ENCODE peak calls at places on chromosomes 6 and 20, in nine cellular contexts. B, N, T, L, C, Z, K, X and D are unnamed samples.

GRCh38 chr6:102327697-102328227 is 934.3 kb downstream of the GRIK2 start:
- DNase-seq in X (no peak), B (no peak), K (no peak), Z (no peak), L (no peak), N (no peak), T (no peak), C (no peak), D (no peak)

GRCh38 chr6:44247338-44248302 is 719 bp downstream of the HSP90AB1 start:
- DNase-seq in C (no peak), T (peak; percentile 86), B (peak; percentile 79), L (peak; percentile 83), N (peak; percentile 38), X (peak; percentile 66), K (no peak), Z (peak; percentile 63), D (peak; percentile 95)

GRCh38 chr6:157761331-157761921 is 61.6 kb upstream of the SNX9 start:
- DNase-seq in B (no peak), L (no peak), C (peak; percentile 90), X (no peak), T (no peak), Z (no peak), N (peak; percentile 76), K (no peak), D (no peak)

GRCh38 chr6:131979515-131980337 is 28.6 kb upstream of the CCN2 start:
- DNase-seq in N (peak; percentile 97), X (no peak), Z (no peak), C (no peak), L (no peak), B (no peak), K (no peak), T (no peak), D (no peak)

GRCh38 chr6:90610671-90611542 is 24.0 kb upstream of the MAP3K7 start:
- DNase-seq in K (no peak), T (peak; percentile 76), Z (peak; percentile 0), L (peak; percentile 53), B (peak; percentile 81), C (no peak), X (peak; percentile 40), N (peak; percentile 4), D (peak; percentile 83)

GRCh38 chr6:42774201-42774600 is 7.7 kb upstream of the BICRAL start:
- DNase-seq in Z (no peak), B (no peak), X (no peak), C (no peak), L (no peak), K (no peak), N (no peak), T (no peak), D (no peak)

GRCh38 chr6:43269273-43270007 is 26.2 kb downstream of the TTBK1 start:
- DNase-seq in L (peak; percentile 90), K (no peak), T (peak; percentile 74), C (no peak), B (no peak), Z (no peak), X (no peak), N (no peak), D (no peak)

GRCh38 chr20:6956574-6956973 is 189.1 kb downstream of the BMP2 start:
- DNase-seq in C (no peak), X (no peak), K (no peak), Z (no peak), L (no peak), T (no peak), B (no peak), N (no peak), D (no peak)

GRCh38 chr20:49590163-49591017 is 22.5 kb upstream of the PTGIS start:
- DNase-seq in T (no peak), X (no peak), L (no peak), C (no peak), Z (no peak), N (no peak), B (no peak), K (no peak), D (no peak)

GRCh38 chr20:52840041-52840440 is 132.1 kb upstream of the TSHZ2 start:
- DNase-seq in B (no peak), Z (no peak), T (no peak), C (no peak), N (no peak), X (no peak), L (no peak), K (no peak), D (no peak)

GRCh38 chr20:51525241-51526104 is 17.0 kb downstream of the NFATC2 start:
- DNase-seq in N (no peak), C (no peak), L (no peak), Z (no peak), X (no peak), B (no peak), T (no peak), K (no peak), D (no peak)

GRCh38 chr6:106359989-106360409 is 518 bp upstream of the CRYBG1 start:
- DNase-seq in B (no peak), X (no peak), L (no peak), N (no peak), C (no peak), K (no peak), Z (no peak), T (no peak), D (no peak)

GRCh38 chr6:5394280-5394679 is 133.0 kb downstream of the FARS2 start:
- DNase-seq in X (no peak), Z (no peak), T (no peak), N (no peak), C (no peak), B (no peak), K (no peak), L (no peak), D (no peak)

GRCh38 chr6:98272061-98272460 is 562.3 kb upstream of the POU3F2 start:
- DNase-seq in L (no peak), X (no peak), T (no peak), Z (no peak), B (no peak), N (no peak), C (no peak), K (no peak), D (no peak)

GRCh38 chr6:116017546-116018276 is 43.0 kb downstream of the FRK start:
- DNase-seq in N (no peak), K (no peak), C (no peak), Z (no peak), B (no peak), L (no peak), T (no peak), X (no peak), D (no peak)

GRCh38 chr20:62178316-62179161 is 4.3 kb upstream of the MTG2 start:
- DNase-seq in B (no peak), C (no peak), L (peak; percentile 96), N (no peak), K (no peak), Z (no peak), T (peak; percentile 44), X (no peak), D (no peak)

GRCh38 chr6:163866192-163866591 is 451.7 kb downstream of the QKI start:
- DNase-seq in B (no peak), L (no peak), C (no peak), X (no peak), T (no peak), Z (no peak), K (no peak), N (no peak), D (no peak)

GRCh38 chr6:113860165-113860955 is 3.2 kb downstream of the MARCKS start:
- DNase-seq in X (peak; percentile 49), T (peak; percentile 67), B (peak; percentile 66), C (no peak), N (peak; percentile 45), Z (peak; percentile 4), K (no peak), L (peak; percentile 56), D (peak; percentile 41)

GRCh38 chr6:100944644-100945043 is 63.5 kb upstream of the ASCC3 start:
- DNase-seq in K (no peak), C (no peak), T (no peak), N (no peak), X (no peak), B (no peak), Z (no peak), L (no peak), D (no peak)

GRCh38 chr6:33297956-33298772 is 578 bp downstream of the RGL2 start:
- DNase-seq in L (peak; percentile 73), C (no peak), N (peak; percentile 75), X (peak; percentile 84), K (no peak), T (peak; percentile 71), B (peak; percentile 71), Z (peak; percentile 81), D (peak; percentile 94)
- TF ChIP-seq POLR2A in L (no peak), C (peak; percentile 52), N (peak; percentile 91), X (peak; percentile 56), K (peak; percentile 45), T (peak; percentile 31), B (peak; percentile 82), Z (no peak), D (no peak)

GRCh38 chr6:140811642-140812041 is 1321.1 kb upstream of the GJE1 start:
- DNase-seq in B (no peak), K (no peak), N (no peak), L (no peak), T (no peak), C (no peak), Z (no peak), X (no peak), D (no peak)
- H3K4me3 ChIP-seq in B (no peak overlapping the region), K (no peak overlapping the region), N (no peak overlapping the region), L (no peak overlapping the region), T (no peak overlapping the region), C (peak overlapping the region; percentile 45), Z (no peak overlapping the region), X (no peak overlapping the region), D (peak overlapping the region; percentile 17)

DNA sequence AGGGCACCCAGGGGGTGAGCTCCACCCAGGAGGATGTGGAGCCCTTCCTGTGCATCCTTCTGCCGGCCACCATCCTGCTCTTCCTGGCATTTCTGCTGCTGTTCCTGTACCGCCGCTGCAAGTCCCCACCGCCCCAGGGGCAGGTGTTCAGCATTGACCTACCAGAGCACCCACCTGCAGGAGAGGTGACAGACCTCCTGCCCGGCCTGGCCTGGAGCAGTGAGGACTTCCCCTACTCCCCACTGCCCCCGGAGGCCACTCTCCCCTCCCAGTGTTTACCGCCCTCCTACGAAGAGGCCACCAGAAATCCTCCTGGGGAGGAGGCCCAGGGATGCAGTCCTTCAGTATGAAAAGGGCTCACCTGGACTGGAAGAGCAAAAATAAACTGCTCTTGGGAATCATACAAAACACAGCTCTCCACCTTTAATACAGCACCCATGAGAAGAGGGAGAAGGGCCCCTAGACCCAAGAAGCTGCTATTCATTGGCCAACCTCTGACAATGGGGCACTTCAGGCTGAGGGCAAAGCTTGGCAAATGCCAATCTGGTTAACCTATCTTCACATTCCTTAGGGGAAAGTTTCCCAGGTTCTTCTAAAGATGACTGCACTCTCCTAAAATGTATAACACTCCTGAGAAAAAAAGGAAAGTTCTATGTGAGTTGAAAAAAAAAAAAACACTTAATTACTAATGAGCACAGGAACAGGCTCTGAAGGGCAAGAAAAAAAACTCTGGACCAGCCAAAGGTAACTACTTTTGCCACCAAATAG is 5.0 kb downstream of the SMIM28 start:
- DNase-seq in X (no peak), Z (no peak), C (no peak), T (no peak), N (no peak), B (no peak), K (no peak), L (no peak), D (no peak)
- TF ChIP-seq CTCF in X (no peak), Z (no peak), C (no peak), T (no peak), N (no peak), B (no peak), K (no peak), L (no peak), D (no peak)

GRCh38 chr6:37783025-37783825 is 36.3 kb upstream of the ZFAND3 start:
- DNase-seq in B (peak; percentile 49), C (no peak), Z (no peak), K (no peak), L (no peak), X (peak; percentile 45), T (peak; percentile 67), N (peak; percentile 23), D (no peak)
- TF ChIP-seq POLR2A in B (no peak), C (no peak), Z (no peak), K (no peak), L (no peak), X (no peak), T (no peak), N (no peak), D (no peak)